ENCODE peak calls at places on chromosomes 12 and 14, in six cellular contexts. U is psoas muscle, O is lung, R is WTC11, L is RWPE1, I is heart left ventricle. M is an unnamed sample.

GRCh38 chr14:79514700-79515099 is 696.6 kb downstream of the DIO2 start:
- DNase-seq in O (no peak), U (no peak), R (no peak), I (no peak), L (no peak), M (no peak)

GRCh38 chr12:49032276-49032675 is 13.7 kb upstream of the PRKAG1 start:
- DNase-seq in R (no peak), I (no peak), L (no peak), O (no peak), U (no peak), M (no peak)

GRCh38 chr14:49363926-49364751 is 222.0 kb downstream of the RPS29 start:
- DNase-seq in I (no peak), O (no peak), L (no peak), R (no peak), U (no peak), M (no peak)

GRCh38 chr14:97458302-97459137 is 661.3 kb downstream of the VRK1 start:
- DNase-seq in L (no peak), I (no peak), O (no peak), R (peak), U (no peak), M (peak)

GRCh38 chr12:67634167-67634793 is 14.3 kb upstream of the DYRK2 start:
- DNase-seq in L (no peak), U (no peak), I (no peak), R (no peak), O (no peak), M (no peak)

GRCh38 chr14:30243805-30244204 is 315.2 kb upstream of the G2E3 start:
- DNase-seq in U (no peak), O (no peak), L (peak), R (no peak), I (no peak), M (no peak)

GRCh38 chr12:22935090-22935489 is 310.1 kb downstream of the ETNK1 start:
- DNase-seq in U (no peak), R (peak), O (no peak), I (peak), L (no peak), M (no peak)

GRCh38 chr14:99075061-99075460 is 196.9 kb downstream of the BCL11B start:
- DNase-seq in O (peak), L (no peak), R (no peak), U (no peak), I (no peak), M (no peak)

GRCh38 chr14:100610511-100611217 is 23.4 kb upstream of the BEGAIN start:
- DNase-seq in I (peak), L (peak), O (no peak), R (no peak), U (no peak), M (peak)

GRCh38 chr12:124512667-124513296 is 54.6 kb downstream of the NCOR2 start:
- DNase-seq in U (peak), I (peak), O (peak), L (peak), R (peak), M (no peak)

GRCh38 chr12:27382924-27383323 is 50.3 kb downstream of the BMAL2 start:
- DNase-seq in L (no peak), U (no peak), I (no peak), R (no peak), O (no peak), M (no peak)

GRCh38 chr12:129193263-129193871 is 340.1 kb downstream of the GLT1D1 start:
- DNase-seq in R (peak), L (no peak), U (no peak), O (no peak), I (no peak), M (peak)

GRCh38 chr12:80269953-80270552 is 170.7 kb downstream of the OTOGL start:
- DNase-seq in U (no peak), I (no peak), R (no peak), O (no peak), L (peak), M (no peak)

GRCh38 chr12:19301223-19301622 is 138.1 kb upstream of the AEBP2 start:
- DNase-seq in O (no peak), R (no peak), L (no peak), I (no peak), U (no peak), M (no peak)

GRCh38 chr12:113709456-113709855 is 237.8 kb upstream of the LHX5 start:
- DNase-seq in R (no peak), U (no peak), L (no peak), O (no peak), I (no peak), M (no peak)

GRCh38 chr14:61260939-61261776 is 20.0 kb downstream of the TMEM30B start:
- DNase-seq in O (no peak), L (no peak), U (no peak), R (no peak), I (no peak), M (no peak)

GRCh38 chr14:104286496-104286895 is 148.1 kb downstream of the KIF26A start:
- DNase-seq in I (peak), O (no peak), R (no peak), L (no peak), U (peak), M (no peak)

GRCh38 chr14:32648434-32648833 is 290.2 kb upstream of the NPAS3 start:
- DNase-seq in U (no peak), O (no peak), R (no peak), I (no peak), L (peak), M (no peak)

GRCh38 chr14:89185919-89186849 is 230.8 kb downstream of the FOXN3 start:
- DNase-seq in R (no peak), U (no peak), O (no peak), I (no peak), L (peak), M (no peak)

GRCh38 chr14:62743569-62743968 is 301.7 kb downstream of the KCNH5 start:
- DNase-seq in L (no peak), I (no peak), R (no peak), U (no peak), O (no peak), M (no peak)

GRCh38 chr14:30266290-30266689 is 292.7 kb upstream of the G2E3 start:
- DNase-seq in L (no peak), U (no peak), O (no peak), R (no peak), I (no peak), M (no peak)

GRCh38 chr14:59631237-59631636 is 54.6 kb upstream of the CCDC175 start:
- DNase-seq in U (no peak), O (no peak), I (no peak), L (peak), R (peak), M (peak)

GRCh38 chr12:119828300-119828699 is 48.8 kb downstream of the CIT start:
- DNase-seq in I (no peak), U (no peak), L (no peak), O (no peak), R (no peak), M (peak)

GRCh38 chr14:89915114-89915878 is 39.2 kb downstream of the EFCAB11 start:
- DNase-seq in U (peak), L (peak), I (no peak), R (peak), O (peak), M (peak)

DNA sequence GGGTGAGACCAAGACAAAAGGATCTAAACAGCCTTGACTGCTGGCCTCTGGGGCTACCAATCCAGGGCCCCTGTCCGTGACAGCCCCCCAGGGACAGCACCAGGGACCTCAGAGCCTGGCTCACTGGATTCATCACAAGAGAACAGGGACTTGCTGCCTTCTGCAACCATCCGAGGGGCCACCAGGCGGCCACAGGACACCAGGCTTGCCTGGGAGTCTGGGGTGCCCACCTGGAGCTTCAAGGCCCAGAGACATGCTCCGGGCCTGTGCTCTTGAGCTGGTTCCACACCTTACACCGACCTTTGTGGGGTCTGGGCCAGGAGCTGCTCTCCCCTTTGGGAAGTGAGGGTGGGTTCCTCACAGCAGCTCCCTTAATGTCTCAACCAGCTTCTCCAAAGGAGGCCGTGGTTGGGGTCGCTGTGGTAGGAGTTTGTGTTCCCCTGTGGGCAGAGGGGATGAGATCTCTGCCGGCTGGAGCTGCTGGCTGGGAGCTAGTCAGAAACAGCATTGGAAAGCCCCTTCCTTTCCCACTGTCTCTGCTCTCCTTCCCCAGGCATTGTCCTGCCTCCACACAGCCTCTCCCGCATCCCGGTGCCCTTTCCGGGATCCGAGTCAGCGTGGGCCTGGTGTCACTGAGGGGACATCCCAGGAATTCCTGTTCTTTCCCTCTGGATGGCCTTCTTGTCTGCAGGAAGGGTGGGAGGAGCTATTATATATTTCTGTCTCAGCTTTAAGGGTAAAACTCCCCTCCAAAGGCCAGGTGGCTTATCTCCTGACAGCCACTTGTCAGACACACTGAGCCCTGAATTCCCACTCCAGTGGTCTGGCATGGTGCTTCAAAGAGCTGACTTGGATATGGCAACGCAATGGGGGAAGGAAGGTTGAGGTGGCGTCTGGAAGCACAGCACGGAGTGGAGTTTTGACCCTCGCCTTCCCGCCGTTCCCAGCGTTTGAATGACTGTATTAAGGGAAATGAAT is 5.1 kb upstream of the PAPLN start:
- DNase-seq in O (no peak), I (no peak), U (no peak), L (no peak), R (peak), M (peak)
- TF ChIP-seq CTCF in O (no peak), I (no peak), U (no peak), L (no peak), R (peak), M (no peak)

GRCh38 chr14:31300296-31300695 is 92.7 kb upstream of the HECTD1 start:
- DNase-seq in I (no peak), U (no peak), R (no peak), O (no peak), L (peak), M (no peak)
- TF ChIP-seq CTCF in I (no peak), U (no peak), R (no peak), O (no peak), L (no peak), M (no peak)

GRCh38 chr14:37198273-37198598 is 499 bp downstream of the MIPOL1 start:
- DNase-seq in O (no peak), R (no peak), L (no peak), I (no peak), U (no peak), M (no peak)
- TF ChIP-seq CTCF in O (no peak), R (no peak), L (peak), I (no peak), U (no peak), M (no peak)

DNA sequence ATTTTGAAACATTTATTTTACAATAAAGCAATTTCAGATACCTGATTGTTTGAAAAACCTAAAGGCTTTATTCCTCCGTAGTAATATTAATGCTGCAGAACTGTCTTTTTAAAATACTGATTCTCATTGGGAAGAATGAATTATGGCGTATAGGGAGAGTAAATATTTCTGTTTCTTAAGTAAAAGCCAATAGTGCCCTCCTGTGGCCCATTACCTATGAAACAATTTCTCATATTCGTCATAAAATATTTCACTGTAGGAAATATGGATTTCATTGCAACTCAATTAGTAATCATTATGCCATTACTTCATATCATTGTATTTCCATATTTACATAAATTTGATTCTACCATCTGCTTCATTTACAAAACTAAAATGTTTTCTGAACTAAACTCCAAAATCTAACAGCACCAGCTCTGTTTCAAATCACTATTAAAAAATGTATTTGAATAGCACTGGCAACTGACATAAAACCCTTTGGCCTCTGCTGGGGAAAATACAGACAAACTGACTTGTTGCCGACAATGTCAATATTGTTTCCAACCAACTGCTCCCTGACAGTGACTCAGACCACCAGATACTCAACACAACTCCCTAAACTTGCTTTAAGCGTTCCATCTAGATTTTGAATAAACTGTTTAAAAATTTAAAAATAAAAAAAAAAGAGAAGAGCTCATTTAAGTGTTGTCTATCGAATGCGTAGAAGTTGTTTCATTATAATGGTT is 290.3 kb downstream of the NAV3 start:
- DNase-seq in L (no peak), I (no peak), U (no peak), R (no peak), O (no peak), M (peak)
- TF ChIP-seq CTCF in L (peak), I (no peak), U (no peak), R (no peak), O (no peak), M (no peak)

GRCh38 chr12:115325858-115326257 is 641.9 kb upstream of the TBX3 start:
- DNase-seq in L (no peak), I (no peak), U (no peak), O (no peak), R (no peak), M (no peak)

GRCh38 chr12:115322275-115322674 is 638.3 kb upstream of the TBX3 start:
- DNase-seq in L (peak), R (no peak), U (no peak), I (no peak), O (no peak), M (peak)

GRCh38 chr12:115320967-115321366 is 637.0 kb upstream of the TBX3 start:
- DNase-seq in U (peak), R (no peak), I (peak), L (no peak), O (no peak), M (no peak)

GRCh38 chr12:115324949-115325638 is 641.1 kb upstream of the TBX3 start:
- DNase-seq in O (no peak), R (no peak), I (no peak), U (no peak), L (no peak), M (no peak)

DNA sequence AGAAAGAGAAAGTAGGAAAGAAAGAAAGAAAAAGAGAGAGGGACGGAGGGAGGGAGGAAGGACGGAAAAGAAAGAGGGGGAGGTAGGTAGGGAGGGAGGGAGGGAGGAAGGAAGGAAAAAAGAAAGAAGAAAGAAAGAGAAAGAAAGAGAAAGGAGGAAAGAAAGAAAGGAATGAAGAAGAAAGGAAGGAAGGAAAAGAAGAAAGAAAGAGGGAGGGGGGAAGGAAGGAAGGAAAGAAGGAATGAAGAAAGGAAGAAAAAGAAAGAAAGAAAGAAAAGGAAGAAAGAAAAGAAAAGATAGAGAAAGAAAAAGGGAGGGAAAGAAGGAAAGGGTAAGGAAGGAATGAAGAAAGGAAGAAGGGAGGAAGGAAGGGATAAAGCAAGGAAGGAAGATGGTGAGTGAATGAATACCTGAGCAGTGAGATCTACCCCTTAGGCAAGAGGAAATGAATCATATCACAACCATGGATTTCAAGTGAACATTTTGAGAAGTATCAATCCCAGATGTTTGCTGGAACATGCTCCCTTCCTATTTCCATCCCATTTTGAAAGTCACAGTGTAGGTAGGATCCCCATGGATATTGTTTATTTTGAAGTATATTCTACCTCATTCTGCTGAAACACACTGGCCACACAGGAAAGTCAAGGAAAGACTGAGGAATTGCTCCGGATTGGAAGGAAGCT is 639.4 kb upstream of the TBX3 start:
- DNase-seq in I (no peak), U (no peak), L (peak), O (no peak), R (no peak), M (no peak)
- TF ChIP-seq CTCF in I (no peak), U (no peak), L (no peak), O (no peak), R (no peak), M (no peak)

DNA sequence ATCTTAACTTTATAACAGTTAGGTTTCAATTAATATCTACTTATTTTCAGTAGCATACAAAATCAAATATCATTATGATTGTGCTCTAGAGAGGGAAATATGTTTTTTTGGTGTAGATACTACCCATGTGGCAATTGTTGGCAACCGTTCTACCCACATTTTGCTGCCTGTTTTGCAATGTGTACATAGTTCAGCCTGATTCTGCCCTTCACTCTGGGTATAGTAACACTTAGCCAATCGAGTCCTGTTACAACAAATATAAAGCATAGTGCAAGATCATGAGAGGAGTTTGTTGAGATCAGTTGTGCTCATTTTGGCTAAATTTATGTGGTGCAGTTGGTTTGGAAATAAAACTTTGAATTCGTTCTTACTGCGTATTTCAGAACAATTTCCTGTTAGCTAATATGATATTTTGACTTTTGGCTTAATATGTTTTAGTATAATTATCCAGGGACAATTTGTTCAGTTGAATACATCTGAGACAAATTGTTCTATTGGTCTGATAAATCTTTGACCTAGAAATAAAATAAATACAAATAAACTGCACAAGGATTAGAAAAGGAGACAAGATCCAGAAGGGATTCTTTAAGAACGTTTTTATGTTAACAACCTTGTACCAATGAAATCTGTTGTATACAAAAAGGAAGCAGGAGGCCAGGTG is 76.9 kb downstream of the ATF7IP start:
- DNase-seq in O (peak), I (no peak), L (no peak), U (no peak), R (no peak), M (no peak)
- TF ChIP-seq CTCF in O (no peak), I (no peak), L (no peak), U (peak), R (no peak), M (no peak)

GRCh38 chr12:76183459-76184186 is 99.1 kb upstream of the NAP1L1 start:
- DNase-seq in U (peak), L (peak), R (no peak), I (no peak), O (peak), M (peak)

GRCh38 chr12:76178461-76178860 is 94.0 kb upstream of the NAP1L1 start:
- DNase-seq in O (no peak), U (no peak), I (no peak), R (no peak), L (no peak), M (no peak)

GRCh38 chr12:76176935-76177334 is 92.5 kb upstream of the NAP1L1 start:
- DNase-seq in L (no peak), O (no peak), U (no peak), I (no peak), R (no peak), M (no peak)

GRCh38 chr12:76186507-76186906 is 102.0 kb upstream of the NAP1L1 start:
- DNase-seq in U (no peak), L (no peak), O (no peak), I (no peak), R (no peak), M (no peak)

GRCh38 chr12:76180401-76181277 is 96.2 kb upstream of the NAP1L1 start:
- DNase-seq in U (no peak), O (no peak), I (no peak), L (no peak), R (no peak), M (no peak)
- TF ChIP-seq CTCF in U (no peak), O (no peak), I (no peak), L (no peak), R (no peak), M (no peak)

GRCh38 chr14:71060274-71060673 is 153.0 kb downstream of the PCNX1 start:
- DNase-seq in O (no peak), R (no peak), L (no peak), I (no peak), U (no peak), M (no peak)

GRCh38 chr14:71063351-71063750 is 156.1 kb downstream of the PCNX1 start:
- DNase-seq in U (no peak), I (no peak), R (no peak), O (no peak), L (no peak), M (no peak)

GRCh38 chr14:71061458-71061857 is 154.2 kb downstream of the PCNX1 start:
- DNase-seq in U (no peak), I (no peak), O (no peak), R (no peak), L (no peak), M (no peak)

GRCh38 chr14:71060795-71061455 is 153.7 kb downstream of the PCNX1 start:
- DNase-seq in L (no peak), R (no peak), U (no peak), I (no peak), O (no peak), M (no peak)

GRCh38 chr14:71062581-71063303 is 155.5 kb downstream of the PCNX1 start:
- DNase-seq in O (no peak), R (no peak), L (no peak), U (no peak), I (no peak), M (no peak)
- TF ChIP-seq CTCF in O (no peak), R (no peak), L (no peak), U (no peak), I (no peak), M (no peak)

M was measured in GM13976.